ENCODE peak calls at places on chromosomes 1 and 21, in four cellular contexts. T is HEK293T; L is central memory CD4-positive, alpha-beta T cell; C is memory B cell. M is an unnamed sample.

GRCh38 chr1:85200870-85201339 is at the start of gene SYDE2:
- DNase-seq in T (peak), L (peak), C (no peak), M (peak)

GRCh38 chr1:1777950-1778826 is at the start of gene NADK:
- DNase-seq in T (peak), L (peak), C (peak), M (peak)

GRCh38 chr1:108881369-108881768 is 4.6 kb downstream of the GPSM2 start:
- DNase-seq in T (no peak), L (no peak), C (no peak), M (no peak)

GRCh38 chr1:65965112-65965511 is 172.4 kb downstream of the PDE4B start:
- DNase-seq in T (no peak), L (no peak), C (no peak), M (no peak)

GRCh38 chr1:215543191-215543606 is 23.9 kb upstream of the KCTD3 start:
- DNase-seq in T (no peak), L (no peak), C (no peak), M (no peak)

GRCh38 chr21:29078884-29079765 is 5.7 kb upstream of the CCT8 start:
- DNase-seq in T (no peak), L (peak), C (no peak), M (peak)

GRCh38 chr1:93758842-93759515 is 77.3 kb upstream of the BCAR3 start:
- DNase-seq in T (no peak), L (no peak), C (no peak), M (no peak)

GRCh38 chr1:202046227-202046626 is 35.8 kb downstream of the ELF3 start:
- DNase-seq in T (no peak), L (no peak), C (no peak), M (no peak)

GRCh38 chr1:228792601-228793000 is 57.3 kb downstream of the RHOU start:
- DNase-seq in T (no peak), L (no peak), C (no peak), M (no peak)

GRCh38 chr1:174766727-174767126 is 233.0 kb upstream of the CACYBP start:
- DNase-seq in T (no peak), L (no peak), C (no peak), M (no peak)

GRCh38 chr1:12407050-12407961 is 177.5 kb downstream of the VPS13D start:
- DNase-seq in T (no peak), L (peak), C (no peak), M (no peak)

GRCh38 chr1:23118957-23119792 is 49.5 kb downstream of the LUZP1 start:
- DNase-seq in T (no peak), L (peak), C (no peak), M (peak)

GRCh38 chr1:11525516-11525915 is 46.6 kb downstream of the DISP3 start:
- DNase-seq in T (no peak), L (no peak), C (no peak), M (no peak)

GRCh38 chr1:160858127-160858909 is 4.4 kb downstream of the CD244 start:
- DNase-seq in T (no peak), L (no peak), C (no peak), M (no peak)

GRCh38 chr1:103529746-103530145 is 4.2 kb downstream of the RNPC3 start:
- DNase-seq in T (no peak), L (no peak), C (no peak), M (peak)

GRCh38 chr1:30732277-30732996 is 9.1 kb upstream of the MATN1 start:
- DNase-seq in T (no peak), L (no peak), C (no peak), M (no peak)

GRCh38 chr1:35808376-35809155 is 750 bp downstream of the AGO4 start:
- DNase-seq in T (peak), L (no peak), C (peak), M (peak)

GRCh38 chr1:7387053-7387861 is 383.8 kb upstream of the VAMP3 start:
- DNase-seq in T (no peak), L (no peak), C (no peak), M (no peak)

GRCh38 chr1:218502383-218502782 is 157.2 kb downstream of the TGFB2 start:
- DNase-seq in T (no peak), L (no peak), C (no peak), M (no peak)

GRCh38 chr1:177082855-177083741 is 81.4 kb downstream of the ASTN1 start:
- DNase-seq in T (no peak), L (no peak), C (no peak), M (no peak)

GRCh38 chr1:188343914-188344313 is 1515.2 kb downstream of the PLA2G4A start:
- DNase-seq in T (no peak), L (no peak), C (no peak), M (no peak)

GRCh38 chr1:58391056-58391455 is 155.5 kb downstream of the OMA1 start:
- DNase-seq in T (no peak), L (no peak), C (peak), M (no peak)

GRCh38 chr1:201218409-201218808 is 27.8 kb downstream of the IGFN1 start:
- DNase-seq in T (no peak), L (no peak), C (no peak), M (no peak)

M was measured in CD4-positive, alpha-beta memory T cell.